ENCODE peak calls at places on chromosomes 6 and 20, in seven cellular contexts. One of them, this sample, is unnamed.

GRCh38 chr6:111605100-111605748 is 454 bp downstream of the TRAF3IP2 start:
- DNase-seq in hepatocyte: peak
- DNase-seq in esophagus squamous epithelium: no peak
- DNase-seq in adrenal gland: peak
- DNase-seq in Panc1: no peak
- DNase-seq in left lung: peak
- DNase-seq in tibial artery: peak
- DNase-seq in this sample: peak

GRCh38 chr20:44041001-44041400 is 126.3 kb downstream of the TOX2 start:
- DNase-seq in tibial artery: no peak
- DNase-seq in hepatocyte: no peak
- DNase-seq in Panc1: no peak
- DNase-seq in esophagus squamous epithelium: no peak
- DNase-seq in adrenal gland: no peak
- DNase-seq in left lung: no peak
- DNase-seq in this sample: no peak

GRCh38 chr6:16766836-16767745 is 5.8 kb upstream of the ATXN1 start:
- DNase-seq in adrenal gland: no peak
- DNase-seq in Panc1: no peak
- DNase-seq in hepatocyte: no peak
- DNase-seq in esophagus squamous epithelium: no peak
- DNase-seq in left lung: no peak
- DNase-seq in tibial artery: no peak
- DNase-seq in this sample: no peak

GRCh38 chr6:108714012-108714773 is 134.0 kb upstream of the ARMC2 start:
- DNase-seq in Panc1: no peak
- DNase-seq in adrenal gland: peak
- DNase-seq in esophagus squamous epithelium: no peak
- DNase-seq in tibial artery: peak
- DNase-seq in hepatocyte: no peak
- DNase-seq in left lung: no peak
- DNase-seq in this sample: no peak

GRCh38 chr20:63590218-63591146 is 16.4 kb upstream of the HELZ2 start:
- DNase-seq in left lung: no peak
- DNase-seq in esophagus squamous epithelium: no peak
- DNase-seq in tibial artery: no peak
- DNase-seq in hepatocyte: no peak
- DNase-seq in Panc1: no peak
- DNase-seq in adrenal gland: no peak
- DNase-seq in this sample: no peak

GRCh38 chr20:15857131-15857784 is 716.0 kb downstream of the KIF16B start:
- DNase-seq in adrenal gland: no peak
- DNase-seq in Panc1: no peak
- DNase-seq in esophagus squamous epithelium: no peak
- DNase-seq in left lung: no peak
- DNase-seq in tibial artery: no peak
- DNase-seq in hepatocyte: no peak
- DNase-seq in this sample: no peak

GRCh38 chr20:47278907-47279348 is 77.6 kb downstream of the ZMYND8 start:
- DNase-seq in esophagus squamous epithelium: no peak
- DNase-seq in hepatocyte: peak
- DNase-seq in left lung: no peak
- DNase-seq in tibial artery: peak
- DNase-seq in Panc1: no peak
- DNase-seq in adrenal gland: peak
- DNase-seq in this sample: no peak

GRCh38 chr20:44632103-44632752 is 19.3 kb downstream of the ADA start:
- DNase-seq in hepatocyte: no peak
- DNase-seq in left lung: no peak
- DNase-seq in esophagus squamous epithelium: no peak
- DNase-seq in adrenal gland: no peak
- DNase-seq in tibial artery: no peak
- DNase-seq in Panc1: no peak
- DNase-seq in this sample: no peak

GRCh38 chr20:44544178-44544719 is 22.4 kb upstream of the SERINC3 start:
- DNase-seq in adrenal gland: peak
- DNase-seq in Panc1: no peak
- DNase-seq in esophagus squamous epithelium: no peak
- DNase-seq in left lung: no peak
- DNase-seq in tibial artery: no peak
- DNase-seq in hepatocyte: no peak
- DNase-seq in this sample: no peak

GRCh38 chr20:4813839-4814695 is 92.4 kb downstream of the PRND start:
- DNase-seq in hepatocyte: no peak
- DNase-seq in Panc1: no peak
- DNase-seq in esophagus squamous epithelium: peak
- DNase-seq in adrenal gland: peak
- DNase-seq in left lung: no peak
- DNase-seq in tibial artery: no peak
- DNase-seq in this sample: no peak

GRCh38 chr20:60754866-60755265 is 497.2 kb upstream of the CDH4 start:
- DNase-seq in tibial artery: no peak
- DNase-seq in adrenal gland: no peak
- DNase-seq in esophagus squamous epithelium: no peak
- DNase-seq in Panc1: no peak
- DNase-seq in left lung: no peak
- DNase-seq in hepatocyte: no peak
- DNase-seq in this sample: no peak

GRCh38 chr6:111265842-111266241 is 178.5 kb downstream of the SLC16A10 start:
- DNase-seq in Panc1: no peak
- DNase-seq in esophagus squamous epithelium: no peak
- DNase-seq in tibial artery: no peak
- DNase-seq in adrenal gland: no peak
- DNase-seq in left lung: no peak
- DNase-seq in hepatocyte: no peak
- DNase-seq in this sample: no peak

GRCh38 chr6:256169-256568 is 36.1 kb upstream of the DUSP22 start:
- DNase-seq in esophagus squamous epithelium: no peak
- DNase-seq in left lung: no peak
- DNase-seq in hepatocyte: no peak
- DNase-seq in Panc1: no peak
- DNase-seq in tibial artery: no peak
- DNase-seq in adrenal gland: no peak
- DNase-seq in this sample: no peak
- H3K27ac ChIP-seq in esophagus squamous epithelium: no peak
- H3K27ac ChIP-seq in left lung: no peak
- H3K27ac ChIP-seq in hepatocyte: no peak
- H3K27ac ChIP-seq in Panc1: no peak
- H3K27ac ChIP-seq in tibial artery: no peak
- H3K27ac ChIP-seq in adrenal gland: no peak
- H3K27ac ChIP-seq in this sample: peak

DNA sequence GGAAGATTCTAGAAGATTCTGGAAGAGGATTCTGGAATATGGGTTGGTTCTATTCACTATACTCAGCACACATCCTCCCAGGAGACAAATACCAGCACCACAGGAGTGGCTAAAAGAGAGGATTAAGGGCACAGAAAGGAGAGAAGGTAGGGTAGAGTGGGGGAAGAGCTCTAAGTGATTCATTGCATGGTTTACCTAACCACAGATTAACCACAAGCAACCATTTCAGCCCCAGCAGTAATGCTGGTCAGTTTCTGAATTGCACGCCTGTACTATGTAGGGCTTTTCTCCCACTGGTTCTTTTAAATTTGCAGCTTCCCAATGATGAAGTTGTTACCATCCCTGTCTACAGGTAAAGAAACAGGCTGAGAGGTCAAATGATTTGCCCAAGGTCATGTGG is 192.7 kb upstream of the PMEPA1 start:
- DNase-seq in esophagus squamous epithelium: no peak
- DNase-seq in adrenal gland: no peak
- DNase-seq in tibial artery: no peak
- DNase-seq in hepatocyte: no peak
- DNase-seq in Panc1: no peak
- DNase-seq in left lung: no peak
- DNase-seq in this sample: peak
- TF ChIP-seq CTCF in esophagus squamous epithelium: no peak
- TF ChIP-seq CTCF in adrenal gland: no peak
- TF ChIP-seq CTCF in tibial artery: no peak
- TF ChIP-seq CTCF in hepatocyte: no peak
- TF ChIP-seq CTCF in Panc1: no peak
- TF ChIP-seq CTCF in left lung: no peak
- TF ChIP-seq CTCF in this sample: no peak

GRCh38 chr6:116267879-116268588 is 11.7 kb downstream of the TSPYL1 start:
- DNase-seq in esophagus squamous epithelium: no peak
- DNase-seq in Panc1: no peak
- DNase-seq in hepatocyte: no peak
- DNase-seq in tibial artery: no peak
- DNase-seq in adrenal gland: no peak
- DNase-seq in left lung: no peak
- DNase-seq in this sample: no peak
- H3K27ac ChIP-seq in esophagus squamous epithelium: no peak
- H3K27ac ChIP-seq in Panc1: no peak
- H3K27ac ChIP-seq in hepatocyte: no peak
- H3K27ac ChIP-seq in tibial artery: no peak
- H3K27ac ChIP-seq in adrenal gland: no peak
- H3K27ac ChIP-seq in left lung: no peak
- H3K27ac ChIP-seq in this sample: no peak

GRCh38 chr6:42230320-42231034 is 12.8 kb upstream of the MRPS10 start:
- DNase-seq in left lung: no peak
- DNase-seq in esophagus squamous epithelium: no peak
- DNase-seq in Panc1: no peak
- DNase-seq in hepatocyte: no peak
- DNase-seq in tibial artery: no peak
- DNase-seq in adrenal gland: peak
- DNase-seq in this sample: peak
- TF ChIP-seq CTCF in left lung: no peak
- TF ChIP-seq CTCF in esophagus squamous epithelium: peak
- TF ChIP-seq CTCF in Panc1: peak
- TF ChIP-seq CTCF in hepatocyte: peak
- TF ChIP-seq CTCF in tibial artery: no peak
- TF ChIP-seq CTCF in adrenal gland: no peak
- TF ChIP-seq CTCF in this sample: peak

GRCh38 chr6:5053864-5054426 is 31.2 kb upstream of the PPP1R3G start:
- DNase-seq in Panc1: no peak
- DNase-seq in hepatocyte: no peak
- DNase-seq in esophagus squamous epithelium: no peak
- DNase-seq in left lung: no peak
- DNase-seq in adrenal gland: no peak
- DNase-seq in tibial artery: no peak
- DNase-seq in this sample: no peak
- H3K27ac ChIP-seq in Panc1: no peak
- H3K27ac ChIP-seq in hepatocyte: peak
- H3K27ac ChIP-seq in esophagus squamous epithelium: peak
- H3K27ac ChIP-seq in left lung: no peak
- H3K27ac ChIP-seq in adrenal gland: no peak
- H3K27ac ChIP-seq in tibial artery: no peak
- H3K27ac ChIP-seq in this sample: no peak